ENCODE peak calls at places on chromosomes 12 and 14, in seven cellular contexts. N is MM.1S, S is upper lobe of right lung, P is cardiac muscle cell, L is GM23338, D is stomach, U is body of pancreas. R is an unnamed sample.

GRCh38 chr14:54746019-54746418 is 156.6 kb downstream of the GCH1 start:
- DNase-seq in N (no peak), S (no peak), P (no peak), L (no peak), D (no peak), U (no peak), R (no peak)

GRCh38 chr14:93884950-93885349 is 42.2 kb upstream of the FAM181A start:
- DNase-seq in N (no peak), S (no peak), P (no peak), L (no peak), D (no peak), U (no peak), R (no peak)

GRCh38 chr12:108846320-108846719 is 11.1 kb downstream of the SSH1 start:
- DNase-seq in N (no peak), S (no peak), P (no peak), L (no peak), D (no peak), U (no peak), R (peak; percentile 72)

GRCh38 chr12:47889040-47889439 is 15.8 kb downstream of the VDR start:
- DNase-seq in N (no peak), S (no peak), P (no peak), L (no peak), D (no peak), U (peak; percentile 33), R (no peak)

GRCh38 chr12:110762891-110763290 is 20.2 kb upstream of the PPP1CC start:
- DNase-seq in N (no peak), S (no peak), P (no peak), L (no peak), D (no peak), U (no peak), R (no peak)

GRCh38 chr12:33795536-33795935 is 226.8 kb upstream of the ALG10 start:
- DNase-seq in N (peak; percentile 31), S (no peak), P (no peak), L (no peak), D (no peak), U (no peak), R (no peak)

GRCh38 chr14:76486251-76486743 is 110.4 kb downstream of the ESRRB start:
- DNase-seq in N (no peak), S (no peak), P (no peak), L (no peak), D (no peak), U (no peak), R (no peak)

GRCh38 chr14:56884617-56885016 is 74.3 kb upstream of the OTX2 start:
- DNase-seq in N (no peak), S (no peak), P (no peak), L (peak; percentile 66), D (no peak), U (no peak), R (no peak)

GRCh38 chr12:120799417-120800045 is 73.9 kb downstream of the ACADS start:
- DNase-seq in N (no peak), S (no peak), P (no peak), L (peak; percentile 41), D (no peak), U (no peak), R (no peak)

GRCh38 chr14:20866963-20867362 is 24.2 kb upstream of the RNASE3 start:
- DNase-seq in N (no peak), S (no peak), P (peak; percentile 43), L (peak; percentile 69), D (no peak), U (peak; percentile 15), R (no peak)

GRCh38 chr14:64504310-64504896 is at the start of gene ZBTB1:
- DNase-seq in N (peak; percentile 62), S (peak; percentile 96), P (peak; percentile 93), L (peak; percentile 81), D (peak; percentile 83), U (peak; percentile 87), R (peak; percentile 89)

GRCh38 chr14:42224053-42224888 is 617.6 kb downstream of the LRFN5 start:
- DNase-seq in N (no peak), S (no peak), P (peak; percentile 78), L (peak; percentile 89), D (peak; percentile 52), U (peak; percentile 59), R (peak; percentile 14)

GRCh38 chr14:86777950-86778602 is 1214.9 kb downstream of the GALC start:
- DNase-seq in N (no peak), S (no peak), P (peak; percentile 77), L (no peak), D (no peak), U (no peak), R (no peak)

GRCh38 chr12:104694161-104694560 is 237.4 kb downstream of the CHST11 start:
- DNase-seq in N (no peak), S (no peak), P (peak; percentile 50), L (no peak), D (no peak), U (no peak), R (no peak)

GRCh38 chr14:55721353-55721752 is 141.3 kb downstream of the KTN1 start:
- DNase-seq in N (no peak), S (no peak), P (peak; percentile 96), L (no peak), D (no peak), U (peak; percentile 40), R (no peak)

GRCh38 chr12:50739611-50740010 is 24.3 kb upstream of the ATF1 start:
- DNase-seq in N (no peak), S (no peak), P (no peak), L (no peak), D (no peak), U (no peak), R (no peak)

GRCh38 chr12:464484-465267 is 4.9 kb downstream of the B4GALNT3 start:
- DNase-seq in N (no peak), S (no peak), P (no peak), L (no peak), D (peak; percentile 71), U (peak; percentile 12), R (no peak)

GRCh38 chr14:91419044-91419397 is 1.4 kb upstream of the CCDC88C start:
- DNase-seq in N (no peak), S (no peak), P (no peak), L (no peak), D (peak; percentile 24), U (no peak), R (no peak)

GRCh38 chr12:19867970-19868369 is 428.7 kb downstream of the AEBP2 start:
- DNase-seq in N (no peak), S (no peak), P (peak; percentile 33), L (no peak), D (no peak), U (no peak), R (no peak)

GRCh38 chr12:127191124-127191523 is 1075.8 kb upstream of the TMEM132C start:
- DNase-seq in N (no peak), S (no peak), P (no peak), L (no peak), D (no peak), U (no peak), R (no peak)

GRCh38 chr14:71384007-71384605 is 476.8 kb downstream of the PCNX1 start:
- DNase-seq in N (no peak), S (no peak), P (no peak), L (no peak), D (peak; percentile 53), U (peak; percentile 63), R (no peak)

GRCh38 chr12:80044694-80045046 is 54.7 kb upstream of the OTOGL start:
- DNase-seq in N (no peak), S (no peak), P (peak; percentile 73), L (no peak), D (no peak), U (no peak), R (no peak)

GRCh38 chr12:132508860-132509732 is 19.1 kb downstream of the FBRSL1 start:
- DNase-seq in N (no peak), S (no peak), P (no peak), L (no peak), D (no peak), U (no peak), R (no peak)

GRCh38 chr12:132512197-132513069 is 22.5 kb downstream of the FBRSL1 start:
- DNase-seq in N (no peak), S (no peak), P (no peak), L (no peak), D (no peak), U (no peak), R (no peak)

GRCh38 chr12:132511516-132512196 is 21.7 kb downstream of the FBRSL1 start:
- DNase-seq in N (no peak), S (no peak), P (no peak), L (no peak), D (no peak), U (no peak), R (no peak)

GRCh38 chr12:132510111-132510724 is 20.3 kb downstream of the FBRSL1 start:
- DNase-seq in N (no peak), S (no peak), P (no peak), L (no peak), D (no peak), U (no peak), R (no peak)

GRCh38 chr12:132510746-132511477 is 21.0 kb downstream of the FBRSL1 start:
- DNase-seq in N (no peak), S (no peak), P (no peak), L (no peak), D (no peak), U (no peak), R (no peak)
- TF ChIP-seq CTCF in N (no peak), S (no peak), P (no peak), L (no peak), D (no peak), U (no peak), R (no peak)

GRCh38 chr14:22561366-22561660 is 27.7 kb downstream of the DAD1 start:
- DNase-seq in N (no peak), S (no peak), P (no peak), L (no peak), D (no peak), U (no peak), R (no peak)

GRCh38 chr14:22565391-22565945 is 23.6 kb downstream of the DAD1 start:
- DNase-seq in N (no peak), S (no peak), P (no peak), L (no peak), D (no peak), U (no peak), R (no peak)

GRCh38 chr14:22561661-22562579 is 27.1 kb downstream of the DAD1 start:
- DNase-seq in N (no peak), S (no peak), P (peak; percentile 29), L (no peak), D (no peak), U (no peak), R (no peak)

GRCh38 chr14:22564463-22564862 is 24.6 kb downstream of the DAD1 start:
- DNase-seq in N (no peak), S (no peak), P (no peak), L (no peak), D (no peak), U (no peak), R (no peak)

GRCh38 chr14:22563987-22564386 is 25.0 kb downstream of the DAD1 start:
- DNase-seq in N (peak; percentile 55), S (no peak), P (no peak), L (no peak), D (no peak), U (no peak), R (no peak)
- H3K4me1 ChIP-seq in N (peaks cover 64% of the 10 kb centered on the region), S (peaks cover 52% of the 10 kb centered on the region), P (peaks cover 26% of the 10 kb centered on the region), L (peaks cover 11% of the 10 kb centered on the region), D (peaks cover 99% of the 10 kb centered on the region), U (peaks cover 48% of the 10 kb centered on the region), R (peaks cover 48% of the 10 kb centered on the region)

GRCh38 chr14:23402296-23403138 is 5.6 kb downstream of the MYH6 start:
- DNase-seq in N (no peak), S (peak; percentile 39), P (no peak), L (peak; percentile 21), D (no peak), U (no peak), R (peak; percentile 16)
- TF ChIP-seq CTCF in N (no peak), S (no peak), P (no peak), L (no peak), D (no peak), U (no peak), R (no peak)

GRCh38 chr14:22544881-22545420 is 44.1 kb downstream of the DAD1 start:
- DNase-seq in N (no peak), S (no peak), P (no peak), L (no peak), D (no peak), U (no peak), R (no peak)
- H3K4me1 ChIP-seq in N (no peaks in the 10 kb centered on the region), S (peaks cover 14% of the 10 kb centered on the region), P (no peaks in the 10 kb centered on the region), L (peaks cover 40% of the 10 kb centered on the region), D (peaks cover 29% of the 10 kb centered on the region), U (peaks cover 14% of the 10 kb centered on the region), R (peaks cover 26% of the 10 kb centered on the region)